ENCODE peak calls at places on chromosomes 7 and 10, in seven cellular contexts. Z is neuronal stem cell, A is A673, L is spleen, D is WERI-Rb-1, Y is breast epithelium, T is heart right ventricle. J is an unnamed sample.

GRCh38 chr10:111104811-111105210 is 28.0 kb downstream of the ADRA2A start:
- DNase-seq in Z (no peak), A (no peak), L (no peak), D (no peak), Y (no peak), T (no peak), J (no peak)

GRCh38 chr7:82204694-82205093 is 238.9 kb downstream of the CACNA2D1 start:
- DNase-seq in Z (no peak), A (no peak), L (no peak), D (no peak), Y (no peak), T (peak; percentile 17), J (no peak)

GRCh38 chr10:78626471-78626870 is 442.3 kb upstream of the ZMIZ1 start:
- DNase-seq in Z (peak; percentile 30), A (no peak), L (no peak), D (peak; percentile 92), Y (no peak), T (no peak), J (no peak)

GRCh38 chr7:45098983-45099839 is 10.4 kb upstream of the NACAD start:
- DNase-seq in Z (no peak), A (no peak), L (no peak), D (no peak), Y (no peak), T (no peak), J (no peak)

GRCh38 chr10:12615296-12616220 is 266.2 kb downstream of the CAMK1D start:
- DNase-seq in Z (no peak), A (no peak), L (no peak), D (no peak), Y (no peak), T (no peak), J (no peak)

GRCh38 chr7:22435720-22436119 is 64.3 kb downstream of the STEAP1B start:
- DNase-seq in Z (no peak), A (no peak), L (no peak), D (no peak), Y (no peak), T (no peak), J (no peak)

GRCh38 chr7:151246161-151247015 is 2.1 kb downstream of the SMARCD3 start:
- DNase-seq in Z (no peak), A (no peak), L (no peak), D (no peak), Y (no peak), T (no peak), J (no peak)

GRCh38 chr10:8998751-8999150 is 944.3 kb downstream of the GATA3 start:
- DNase-seq in Z (no peak), A (no peak), L (no peak), D (no peak), Y (no peak), T (no peak), J (no peak)

GRCh38 chr10:78533093-78533492 is 499.4 kb downstream of the RPS24 start:
- DNase-seq in Z (no peak), A (no peak), L (no peak), D (no peak), Y (no peak), T (no peak), J (no peak)

DNA sequence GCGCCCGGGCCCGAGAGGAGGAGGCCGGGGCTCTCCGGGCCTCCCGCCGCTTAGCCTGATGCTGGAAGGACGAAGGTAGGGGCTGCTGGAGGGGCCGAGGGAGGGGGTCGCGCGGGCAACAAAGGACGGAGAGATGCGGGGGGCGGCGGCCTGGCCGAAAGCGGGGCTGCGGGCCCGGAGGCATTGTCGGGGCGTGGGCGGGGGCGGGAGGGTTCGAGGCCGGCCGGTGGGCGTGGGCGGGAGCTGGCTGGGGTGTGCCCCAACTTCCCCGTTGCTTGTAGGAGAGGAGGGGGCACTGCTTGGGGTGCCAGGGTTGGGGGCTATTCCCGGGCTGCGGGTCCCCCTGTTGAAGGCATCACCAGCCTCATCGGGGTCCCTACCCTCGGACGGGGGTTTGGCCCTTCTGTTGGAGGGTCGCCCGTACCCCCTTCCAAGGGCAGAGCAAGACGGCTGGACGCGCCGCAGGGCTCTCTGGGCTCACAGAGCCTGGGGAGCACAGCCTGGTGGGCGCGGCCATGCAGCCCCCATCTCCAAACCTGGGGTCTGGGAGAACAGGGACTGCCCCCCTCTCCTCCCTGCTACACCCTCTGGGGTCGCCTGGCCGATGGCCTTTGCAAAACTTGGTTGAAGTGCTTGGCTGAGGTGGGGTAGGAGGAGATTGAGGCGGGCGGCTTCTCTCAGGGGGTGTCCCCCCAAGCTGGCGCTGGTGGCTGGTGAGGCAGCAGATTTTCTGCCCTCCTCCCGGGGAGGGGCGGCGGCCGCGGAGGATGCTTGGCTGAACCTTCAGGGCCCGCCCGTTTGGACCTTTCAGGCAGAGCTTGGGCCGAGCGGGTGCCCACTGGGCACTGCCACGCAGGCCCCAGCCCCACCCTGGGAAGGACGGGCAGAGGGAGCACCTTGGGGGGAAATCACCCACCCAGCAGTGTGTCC is 718 bp downstream of the CLIP2 start:
- DNase-seq in Z (no peak), A (no peak), L (peak; percentile 88), D (no peak), Y (no peak), T (peak; percentile 44), J (no peak)
- H3K27ac ChIP-seq in Z (no peak overlapping the region), A (peak overlapping the region; percentile 70), L (no peak overlapping the region), D (no peak overlapping the region), Y (peak overlapping the region; percentile 76), T (peak overlapping the region; percentile 80), J (peak overlapping the region; percentile 85)

GRCh38 chr7:7201583-7202374 is 19.4 kb downstream of the C1GALT1 start:
- DNase-seq in Z (no peak), A (no peak), L (peak; percentile 84), D (no peak), Y (no peak), T (no peak), J (no peak)
- H3K27ac ChIP-seq in Z (no peak overlapping the region), A (no peak overlapping the region), L (no peak overlapping the region), D (no peak overlapping the region), Y (peak overlapping the region; percentile 87), T (peak overlapping the region; percentile 3), J (no peak overlapping the region)

DNA sequence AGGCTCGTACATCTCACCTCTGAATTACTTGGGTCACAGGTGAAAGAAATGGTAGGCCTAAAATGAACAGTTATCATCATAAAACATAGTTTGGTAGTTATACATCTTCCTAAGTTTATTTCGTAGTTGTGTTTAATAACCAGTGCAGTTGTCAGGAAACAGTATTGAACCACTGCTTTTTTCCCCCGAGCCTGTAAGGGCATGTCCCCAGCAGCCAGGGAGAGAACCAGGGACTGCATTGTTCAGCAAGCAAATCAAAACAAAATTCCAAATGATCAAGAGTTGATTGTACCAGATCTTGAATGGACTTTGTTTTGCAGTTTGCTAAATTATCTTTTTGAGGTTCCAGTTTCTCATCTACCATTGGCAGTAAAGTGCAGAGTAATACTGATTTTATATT is 2.4 kb downstream of the EIF4H start:
- DNase-seq in Z (no peak), A (no peak), L (no peak), D (no peak), Y (no peak), T (no peak), J (no peak)
- H3K27ac ChIP-seq in Z (no peak overlapping the region), A (peak overlapping the region; percentile 2), L (no peak overlapping the region), D (no peak overlapping the region), Y (peak overlapping the region; percentile 51), T (no peak overlapping the region), J (no peak overlapping the region)

DNA sequence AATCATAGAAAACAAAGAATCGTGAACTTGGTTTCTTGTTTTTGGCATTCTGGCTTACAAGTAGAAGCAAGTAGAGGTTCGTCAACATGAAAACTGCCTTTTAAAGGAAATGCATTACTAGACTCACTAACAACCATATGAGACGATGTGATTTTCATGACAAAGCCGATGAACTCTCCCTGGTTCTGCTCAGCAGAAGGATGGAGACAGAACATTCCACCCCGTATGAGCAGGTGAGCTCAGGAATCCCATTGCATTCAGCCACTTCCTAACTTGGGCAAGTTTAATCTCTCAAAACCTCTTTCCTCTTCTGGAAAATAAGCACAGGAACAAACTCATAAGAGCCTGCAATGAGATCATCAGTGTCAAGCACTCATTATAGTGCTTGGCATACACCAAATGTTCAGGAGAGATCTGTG is 57.4 kb upstream of the SVIL start:
- DNase-seq in Z (no peak), A (no peak), L (no peak), D (no peak), Y (no peak), T (no peak), J (no peak)
- H3K27ac ChIP-seq in Z (no peak overlapping the region), A (peak overlapping the region; percentile 59), L (no peak overlapping the region), D (no peak overlapping the region), Y (peak overlapping the region; percentile 75), T (peak overlapping the region; percentile 77), J (no peak overlapping the region)

DNA sequence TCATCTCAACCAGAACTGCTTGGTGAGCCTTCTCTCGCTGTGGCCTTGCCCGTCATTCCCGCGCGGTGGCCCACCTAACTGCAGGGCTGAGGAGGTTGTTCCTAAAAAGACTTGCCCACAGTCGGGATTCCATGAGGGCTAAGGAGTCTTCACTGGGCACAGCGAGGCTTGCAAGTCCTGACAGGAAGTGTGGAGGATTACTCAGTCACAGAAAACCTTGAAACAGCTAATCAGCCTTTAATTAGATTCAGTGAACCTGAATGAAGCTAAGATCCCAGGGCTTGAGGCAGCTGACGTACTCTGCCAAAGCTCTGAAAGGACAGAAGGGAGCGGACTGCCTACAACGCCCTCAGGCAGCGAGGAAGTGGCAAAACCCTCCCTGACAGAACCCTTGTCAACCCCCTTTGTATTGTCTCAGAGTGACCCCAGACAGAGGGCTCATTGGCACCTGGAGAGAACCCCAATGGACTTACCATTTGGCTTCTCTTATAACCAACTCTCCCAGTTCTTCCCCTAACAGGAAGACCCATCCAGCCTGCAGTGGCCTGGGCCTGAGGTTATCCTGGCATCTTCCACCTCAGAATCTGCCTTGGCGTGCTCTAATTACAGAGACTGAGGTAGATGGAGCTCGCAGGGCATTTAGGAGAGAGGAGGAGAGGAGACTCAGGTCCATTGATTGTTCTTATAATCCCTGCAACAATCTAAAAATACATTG is 2.5 kb upstream of the LAMB4 start:
- DNase-seq in Z (peak; percentile 67), A (peak; percentile 69), L (no peak), D (peak; percentile 47), Y (no peak), T (no peak), J (no peak)
- H3K27ac ChIP-seq in Z (peak overlapping the region; percentile 84), A (no peak overlapping the region), L (no peak overlapping the region), D (peak overlapping the region; percentile 43), Y (peak overlapping the region; percentile 77), T (no peak overlapping the region), J (no peak overlapping the region)

DNA sequence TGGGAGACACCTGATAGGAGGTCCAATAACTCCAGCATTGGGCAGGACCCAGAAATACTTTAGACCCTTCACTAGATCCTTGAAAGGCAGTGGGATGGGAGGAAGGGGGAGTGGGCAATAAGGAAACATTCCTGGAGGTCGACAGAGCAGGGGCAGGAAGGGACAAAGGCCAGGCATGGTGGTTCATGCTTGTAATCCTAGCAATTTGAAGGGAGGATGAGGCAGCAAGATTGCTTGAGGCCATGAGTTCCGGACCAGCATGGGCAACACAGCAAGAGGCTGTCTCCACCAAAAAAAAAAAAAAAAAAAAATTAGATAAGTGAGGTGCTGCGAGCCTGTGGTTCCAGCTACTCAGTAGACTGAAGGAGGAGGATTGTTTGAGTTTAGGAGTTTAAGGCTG is 134.9 kb downstream of the JCAD start:
- DNase-seq in Z (no peak), A (no peak), L (no peak), D (no peak), Y (no peak), T (no peak), J (no peak)
- H3K27ac ChIP-seq in Z (no peak overlapping the region), A (no peak overlapping the region), L (no peak overlapping the region), D (no peak overlapping the region), Y (peak overlapping the region; percentile 67), T (no peak overlapping the region), J (no peak overlapping the region)

J was measured in caudate nucleus.